ENCODE peak calls at places on chromosome 22, in nine cellular contexts. X, C, Z, L, J, T, N, D and Y are unnamed samples.

GRCh38 chr22:36387914-36388864 is at the start of gene MYH9:
- DNase-seq in X (peak), C (peak), Z (peak), L (peak), J (peak), T (peak), N (peak), D (peak), Y (peak)

GRCh38 chr22:41410311-41410751 is 28.6 kb downstream of the TEF start:
- DNase-seq in X (no peak), C (no peak), Z (no peak), L (peak), J (no peak), T (peak), N (no peak), D (no peak), Y (no peak)

GRCh38 chr22:35589071-35589735 is 27.9 kb downstream of the MB start:
- DNase-seq in X (no peak), C (no peak), Z (no peak), L (peak), J (no peak), T (no peak), N (peak), D (peak), Y (no peak)

GRCh38 chr22:29780781-29781676 is 13.9 kb downstream of the UQCR10 start:
- DNase-seq in X (no peak), C (no peak), Z (no peak), L (no peak), J (no peak), T (no peak), N (no peak), D (no peak), Y (peak)

GRCh38 chr22:50035131-50035881 is 22.7 kb upstream of the IL17REL start:
- DNase-seq in X (no peak), C (peak), Z (no peak), L (no peak), J (no peak), T (no peak), N (no peak), D (no peak), Y (no peak)

GRCh38 chr22:25221790-25222189 is 2.4 kb downstream of the CRYBB2 start:
- DNase-seq in X (no peak), C (no peak), Z (no peak), L (no peak), J (no peak), T (no peak), N (no peak), D (no peak), Y (no peak)

GRCh38 chr22:44587004-44587793 is 89.2 kb upstream of the RTL6 start:
- DNase-seq in X (no peak), C (peak), Z (no peak), L (no peak), J (no peak), T (no peak), N (no peak), D (no peak), Y (no peak)

GRCh38 chr22:50403701-50404101 is 60.6 kb downstream of the PPP6R2 start:
- DNase-seq in X (peak), C (peak), Z (no peak), L (peak), J (peak), T (peak), N (no peak), D (peak), Y (no peak)

GRCh38 chr22:47232197-47232596 is 469.7 kb downstream of the TBC1D22A start:
- DNase-seq in X (no peak), C (no peak), Z (peak), L (no peak), J (no peak), T (no peak), N (no peak), D (no peak), Y (no peak)

GRCh38 chr22:23549198-23549595 is 30.9 kb downstream of the IGLL1 start:
- DNase-seq in X (no peak), C (peak), Z (no peak), L (no peak), J (no peak), T (no peak), N (no peak), D (no peak), Y (no peak)

GRCh38 chr22:41526802-41527799 is 17.2 kb downstream of the POLR3H start:
- DNase-seq in X (no peak), C (peak), Z (peak), L (peak), J (no peak), T (peak), N (no peak), D (peak), Y (peak)

GRCh38 chr22:41998361-41999261 is at the start of gene WBP2NL:
- DNase-seq in X (peak), C (peak), Z (peak), L (peak), J (peak), T (peak), N (no peak), D (peak), Y (peak)

GRCh38 chr22:24060375-24060788 is 49.3 kb downstream of the CABIN1 start:
- DNase-seq in X (peak), C (no peak), Z (no peak), L (peak), J (no peak), T (no peak), N (no peak), D (no peak), Y (no peak)

GRCh38 chr22:32080904-32081303 is 37.8 kb downstream of the SLC5A1 start:
- DNase-seq in X (peak), C (no peak), Z (no peak), L (peak), J (no peak), T (no peak), N (peak), D (peak), Y (peak)

GRCh38 chr22:43876866-43877509 is 14.7 kb upstream of the SULT4A1 start:
- DNase-seq in X (no peak), C (peak), Z (no peak), L (no peak), J (no peak), T (no peak), N (no peak), D (no peak), Y (no peak)

GRCh38 chr22:42151924-42152635 is 21.5 kb upstream of the CYP2D6 start:
- DNase-seq in X (no peak), C (no peak), Z (no peak), L (no peak), J (no peak), T (no peak), N (no peak), D (no peak), Y (no peak)

GRCh38 chr22:50528682-50529415 is 963 bp downstream of the TYMP start:
- DNase-seq in X (no peak), C (no peak), Z (no peak), L (peak), J (no peak), T (no peak), N (no peak), D (peak), Y (no peak)

GRCh38 chr22:26194313-26194712 is 25.1 kb downstream of the SEZ6L start:
- DNase-seq in X (no peak), C (no peak), Z (no peak), L (no peak), J (no peak), T (no peak), N (no peak), D (no peak), Y (no peak)

GRCh38 chr22:49715450-49715849 is 112.2 kb downstream of the BRD1 start:
- DNase-seq in X (no peak), C (no peak), Z (no peak), L (no peak), J (no peak), T (no peak), N (no peak), D (no peak), Y (no peak)

GRCh38 chr22:36913431-36914382 is at the start of gene CSF2RB:
- DNase-seq in X (peak), C (peak), Z (peak), L (peak), J (no peak), T (no peak), N (no peak), D (peak), Y (peak)

GRCh38 chr22:38867124-38867455 is 4.9 kb downstream of the CBX6 start:
- DNase-seq in X (no peak), C (no peak), Z (no peak), L (no peak), J (no peak), T (no peak), N (no peak), D (no peak), Y (no peak)

GRCh38 chr22:33811686-33812085 is 108.6 kb downstream of the LARGE1 start:
- DNase-seq in X (no peak), C (no peak), Z (no peak), L (peak), J (peak), T (peak), N (no peak), D (peak), Y (no peak)

GRCh38 chr22:27377901-27378300 is 423.7 kb downstream of the MN1 start:
- DNase-seq in X (no peak), C (no peak), Z (no peak), L (peak), J (no peak), T (peak), N (no peak), D (peak), Y (no peak)

GRCh38 chr22:38258895-38259294 is 13.9 kb downstream of the TMEM184B start:
- DNase-seq in X (peak), C (no peak), Z (no peak), L (peak), J (no peak), T (peak), N (no peak), D (no peak), Y (no peak)

GRCh38 chr22:41352058-41352457 is 29.7 kb upstream of the TEF start:
- DNase-seq in X (no peak), C (no peak), Z (no peak), L (no peak), J (no peak), T (no peak), N (peak), D (no peak), Y (no peak)

GRCh38 chr22:42863349-42863911 is 6.4 kb upstream of the ARFGAP3 start:
- DNase-seq in X (peak), C (no peak), Z (no peak), L (no peak), J (no peak), T (no peak), N (peak), D (no peak), Y (no peak)

GRCh38 chr22:44412136-44412731 is 85.8 kb downstream of the RTL6 start:
- DNase-seq in X (no peak), C (peak), Z (no peak), L (no peak), J (no peak), T (no peak), N (no peak), D (no peak), Y (no peak)

GRCh38 chr22:43854151-43854785 is 8.0 kb downstream of the SULT4A1 start:
- DNase-seq in X (no peak), C (peak), Z (no peak), L (no peak), J (no peak), T (no peak), N (no peak), D (no peak), Y (no peak)

GRCh38 chr22:38033522-38034277 is 23.5 kb upstream of the PICK1 start:
- DNase-seq in X (no peak), C (no peak), Z (no peak), L (no peak), J (no peak), T (no peak), N (no peak), D (no peak), Y (no peak)

GRCh38 chr22:42184852-42185251 is 54.2 kb upstream of the CYP2D6 start:
- DNase-seq in X (no peak), C (no peak), Z (no peak), L (no peak), J (no peak), T (no peak), N (no peak), D (no peak), Y (peak)

GRCh38 chr22:37243402-37244113 is 511 bp downstream of the RAC2 start:
- DNase-seq in X (no peak), C (peak), Z (peak), L (no peak), J (no peak), T (no peak), N (no peak), D (no peak), Y (peak)

GRCh38 chr22:37173709-37174108 is 14.3 kb downstream of the C1QTNF6 start:
- DNase-seq in X (no peak), C (peak), Z (no peak), L (peak), J (no peak), T (no peak), N (no peak), D (no peak), Y (no peak)

GRCh38 chr22:37747090-37747714 is 50.4 kb downstream of the TRIOBP start:
- DNase-seq in X (peak), C (no peak), Z (peak), L (peak), J (no peak), T (no peak), N (no peak), D (no peak), Y (no peak)

GRCh38 chr22:49687333-49687732 is 140.3 kb downstream of the BRD1 start:
- DNase-seq in X (no peak), C (peak), Z (no peak), L (no peak), J (no peak), T (no peak), N (no peak), D (no peak), Y (no peak)

GRCh38 chr22:49670610-49671330 is 156.9 kb downstream of the BRD1 start:
- DNase-seq in X (no peak), C (peak), Z (no peak), L (no peak), J (no peak), T (peak), N (no peak), D (peak), Y (no peak)

GRCh38 chr22:36870250-36870649 is 9.4 kb downstream of the NCF4 start:
- DNase-seq in X (no peak), C (no peak), Z (no peak), L (no peak), J (no peak), T (no peak), N (peak), D (no peak), Y (no peak)

GRCh38 chr22:49968313-49968830 is 7.8 kb downstream of the PIM3 start:
- DNase-seq in X (no peak), C (peak), Z (peak), L (peak), J (no peak), T (no peak), N (no peak), D (no peak), Y (no peak)

GRCh38 chr22:28019881-28020861 is 101.1 kb upstream of the PITPNB start:
- DNase-seq in X (peak), C (peak), Z (peak), L (peak), J (peak), T (peak), N (peak), D (peak), Y (peak)

GRCh38 chr22:36940676-36941075 is 27.2 kb downstream of the CSF2RB start:
- DNase-seq in X (no peak), C (no peak), Z (peak), L (no peak), J (no peak), T (no peak), N (no peak), D (peak), Y (no peak)

GRCh38 chr22:24583221-24583971 is 9.5 kb downstream of the LRRC75B start:
- DNase-seq in X (no peak), C (peak), Z (no peak), L (no peak), J (no peak), T (peak), N (no peak), D (peak), Y (no peak)

GRCh38 chr22:48287031-48287430 is 1524.6 kb downstream of the TBC1D22A start:
- DNase-seq in X (no peak), C (no peak), Z (no peak), L (no peak), J (no peak), T (no peak), N (no peak), D (no peak), Y (no peak)
- TF ChIP-seq POLR2A in X (no peak), C (no peak), Z (no peak), L (no peak), J (no peak), T (no peak), N (no peak), D (no peak), Y (no peak)

GRCh38 chr22:40285508-40285907 is 60.8 kb upstream of the ADSL start:
- DNase-seq in X (no peak), C (no peak), Z (no peak), L (no peak), J (no peak), T (no peak), N (no peak), D (no peak), Y (no peak)

GRCh38 chr22:40294696-40295095 is 51.6 kb upstream of the ADSL start:
- DNase-seq in X (no peak), C (no peak), Z (no peak), L (no peak), J (no peak), T (no peak), N (no peak), D (no peak), Y (no peak)

DNA sequence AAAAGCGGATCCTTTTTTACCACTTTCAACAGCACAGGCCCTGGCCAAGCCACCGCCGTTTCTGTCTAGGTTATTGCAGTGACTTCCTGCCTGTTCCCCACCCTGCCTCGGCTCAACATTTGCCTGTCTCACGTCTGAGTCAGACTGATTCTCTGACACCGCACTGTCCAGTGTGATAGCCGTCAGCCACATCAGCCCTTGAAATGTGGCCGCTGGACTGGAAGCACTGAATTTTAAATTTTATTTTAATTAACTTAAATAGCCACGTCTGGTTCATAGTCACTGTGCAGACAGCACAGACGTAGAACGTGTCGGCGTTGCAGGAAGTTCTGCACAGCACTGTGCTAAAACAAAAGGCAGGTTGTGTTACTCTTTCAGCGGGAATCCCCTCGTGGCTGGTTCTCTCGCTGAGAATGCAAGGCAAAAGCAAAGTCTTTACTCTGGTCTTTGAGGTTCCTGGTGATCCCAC is 56.3 kb upstream of the ADSL start:
- DNase-seq in X (no peak), C (peak), Z (peak), L (no peak), J (no peak), T (no peak), N (no peak), D (peak), Y (no peak)
- TF ChIP-seq POLR2A in X (no peak), C (no peak), Z (no peak), L (no peak), J (no peak), T (no peak), N (no peak), D (no peak), Y (no peak)

GRCh38 chr22:22425366-22425765 is 83.2 kb downstream of the ZNF280B start:
- DNase-seq in X (no peak), C (no peak), Z (no peak), L (no peak), J (no peak), T (no peak), N (no peak), D (no peak), Y (no peak)

GRCh38 chr22:22427542-22428065 is 80.9 kb downstream of the ZNF280B start:
- DNase-seq in X (no peak), C (no peak), Z (no peak), L (no peak), J (no peak), T (no peak), N (no peak), D (no peak), Y (no peak)

GRCh38 chr22:22424210-22424800 is 84.2 kb downstream of the ZNF280B start:
- DNase-seq in X (no peak), C (no peak), Z (no peak), L (no peak), J (no peak), T (no peak), N (no peak), D (no peak), Y (no peak)

GRCh38 chr22:22424956-22425355 is 83.6 kb downstream of the ZNF280B start:
- DNase-seq in X (no peak), C (no peak), Z (no peak), L (no peak), J (no peak), T (no peak), N (no peak), D (no peak), Y (no peak)

GRCh38 chr22:22425783-22426624 is 82.5 kb downstream of the ZNF280B start:
- DNase-seq in X (no peak), C (no peak), Z (no peak), L (peak), J (no peak), T (no peak), N (no peak), D (no peak), Y (no peak)
- TF ChIP-seq POLR2A in X (no peak), C (no peak), Z (no peak), L (no peak), J (no peak), T (no peak), N (no peak), D (no peak), Y (no peak)

GRCh38 chr22:31046591-31047226 is 34.4 kb upstream of the SMTN start:
- DNase-seq in X (peak), C (peak), Z (no peak), L (peak), J (peak), T (peak), N (no peak), D (peak), Y (no peak)

GRCh38 chr22:31040542-31041398 is 40.3 kb upstream of the SMTN start:
- DNase-seq in X (no peak), C (no peak), Z (no peak), L (no peak), J (no peak), T (no peak), N (no peak), D (no peak), Y (no peak)

GRCh38 chr22:31045900-31046587 is 35.1 kb upstream of the SMTN start:
- DNase-seq in X (no peak), C (no peak), Z (no peak), L (no peak), J (no peak), T (no peak), N (no peak), D (no peak), Y (no peak)

GRCh38 chr22:31048570-31048969 is 32.5 kb upstream of the SMTN start:
- DNase-seq in X (no peak), C (no peak), Z (no peak), L (no peak), J (no peak), T (no peak), N (no peak), D (no peak), Y (no peak)

DNA sequence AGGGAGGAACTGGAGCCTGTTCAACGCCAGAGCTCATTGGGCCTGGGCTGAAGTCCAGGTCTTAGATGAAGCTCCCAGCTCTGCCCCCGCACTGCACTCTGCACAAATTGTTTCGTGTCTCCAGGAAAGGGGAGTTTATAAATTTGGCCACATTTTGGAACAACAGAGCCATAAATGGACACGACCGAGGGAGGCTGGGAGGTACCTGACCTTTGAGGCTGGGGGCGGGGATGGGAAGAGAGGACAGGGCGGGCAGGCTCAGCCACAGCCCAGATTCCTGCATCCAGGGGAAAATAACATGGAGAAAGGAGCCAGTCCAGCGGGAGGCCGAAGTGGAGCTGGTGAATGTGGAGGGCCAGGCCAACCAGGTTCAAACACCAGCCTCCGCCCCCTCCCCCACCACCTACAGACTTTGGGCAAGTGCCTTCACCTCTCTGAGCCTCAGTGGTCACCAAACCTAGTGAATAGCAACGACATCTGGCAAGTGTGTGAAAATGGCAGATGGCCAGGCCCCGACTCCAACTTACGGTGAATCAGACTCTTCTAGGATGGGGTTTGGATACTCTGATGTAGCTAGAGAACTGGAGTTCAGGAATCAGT is 36.8 kb upstream of the SMTN start:
- DNase-seq in X (no peak), C (no peak), Z (peak), L (peak), J (peak), T (peak), N (no peak), D (peak), Y (no peak)
- TF ChIP-seq POLR2A in X (no peak), C (no peak), Z (no peak), L (no peak), J (no peak), T (no peak), N (no peak), D (no peak), Y (no peak)

GRCh38 chr22:20916916-20917810 is at the start of gene CRKL:
- DNase-seq in X (peak), C (peak), Z (peak), L (peak), J (peak), T (peak), N (peak), D (peak), Y (peak)
- TF ChIP-seq POLR2A in X (peak), C (no peak), Z (peak), L (peak), J (peak), T (peak), N (peak), D (peak), Y (peak)